ENCODE peak calls at places on chromosomes 11 and 22, in nine cellular contexts. L is colonic mucosa, W is GM23338, U is neural progenitor cell, K is left ventricle myocardium inferior, A is A549, R is AG10803, N is stomach, D is adrenal gland. M is an unnamed sample.
A peak's percentile ranks its signal among the peaks of the same experiment; 100 is the strongest.

GRCh38 chr11:76781046-76781801 is 1.9 kb upstream of the TSKU start:
- DNase-seq in N (no peak), L (peak; percentile 79), U (no peak), W (no peak), R (peak; percentile 78), A (no peak), K (no peak), D (no peak), M (no peak)

GRCh38 chr11:3855808-3856491 is 486 bp downstream of the STIM1 start:
- DNase-seq in N (peak; percentile 46), R (peak; percentile 23), L (peak; percentile 56), U (peak; percentile 37), D (peak; percentile 49), A (peak; percentile 49), W (peak; percentile 58), K (peak; percentile 56), M (no peak)

GRCh38 chr11:28343304-28344233 is 235.4 kb downstream of the METTL15 start:
- DNase-seq in W (peak; percentile 25), N (peak; percentile 27), R (peak; percentile 81), D (no peak), K (no peak), U (no peak), L (no peak), A (peak; percentile 24), M (peak; percentile 48)

GRCh38 chr11:69537855-69538640 is 56.6 kb downstream of the LINC01488 start:
- DNase-seq in U (no peak), D (no peak), K (no peak), N (no peak), W (no peak), L (no peak), A (no peak), R (no peak), M (no peak)

GRCh38 chr11:11520231-11521015 is 101.4 kb downstream of the GALNT18 start:
- DNase-seq in U (no peak), W (peak; percentile 23), D (no peak), R (no peak), L (no peak), N (no peak), K (no peak), A (no peak), M (no peak)

GRCh38 chr11:79212711-79213110 is 228.1 kb downstream of the TENM4 start:
- DNase-seq in N (no peak), R (no peak), A (no peak), U (peak; percentile 15), K (no peak), L (no peak), W (peak; percentile 10), D (no peak), M (no peak)

GRCh38 chr22:36644333-36644757 is 59.2 kb downstream of the CACNG2 start:
- DNase-seq in L (peak; percentile 26), W (peak; percentile 93), A (peak; percentile 20), U (peak; percentile 92), D (peak; percentile 77), N (no peak), K (no peak), R (peak; percentile 89), M (peak; percentile 77)

GRCh38 chr22:43789452-43789851 is 22.7 kb downstream of the EFCAB6 start:
- DNase-seq in D (peak; percentile 84), N (no peak), W (no peak), A (peak; percentile 33), L (no peak), U (no peak), K (peak; percentile 28), R (peak; percentile 99), M (peak; percentile 97)

GRCh38 chr22:44423556-44423955 is 74.5 kb downstream of the RTL6 start:
- DNase-seq in R (no peak), N (no peak), K (no peak), D (no peak), L (no peak), U (no peak), A (no peak), W (no peak), M (no peak)

GRCh38 chr11:69272055-69272454 is 21.9 kb upstream of the MYEOV start:
- DNase-seq in D (no peak), L (no peak), A (no peak), W (no peak), N (no peak), K (no peak), U (no peak), R (no peak), M (no peak)

GRCh38 chr11:128182844-128183243 is 404.5 kb downstream of the ETS1 start:
- DNase-seq in A (no peak), D (no peak), R (no peak), U (peak; percentile 23), W (no peak), N (no peak), K (no peak), L (no peak), M (no peak)

GRCh38 chr11:78056093-78056492 is 7.6 kb upstream of the THRSP start:
- DNase-seq in D (no peak), K (no peak), L (no peak), R (no peak), U (no peak), W (no peak), N (no peak), A (no peak), M (no peak)

DNA sequence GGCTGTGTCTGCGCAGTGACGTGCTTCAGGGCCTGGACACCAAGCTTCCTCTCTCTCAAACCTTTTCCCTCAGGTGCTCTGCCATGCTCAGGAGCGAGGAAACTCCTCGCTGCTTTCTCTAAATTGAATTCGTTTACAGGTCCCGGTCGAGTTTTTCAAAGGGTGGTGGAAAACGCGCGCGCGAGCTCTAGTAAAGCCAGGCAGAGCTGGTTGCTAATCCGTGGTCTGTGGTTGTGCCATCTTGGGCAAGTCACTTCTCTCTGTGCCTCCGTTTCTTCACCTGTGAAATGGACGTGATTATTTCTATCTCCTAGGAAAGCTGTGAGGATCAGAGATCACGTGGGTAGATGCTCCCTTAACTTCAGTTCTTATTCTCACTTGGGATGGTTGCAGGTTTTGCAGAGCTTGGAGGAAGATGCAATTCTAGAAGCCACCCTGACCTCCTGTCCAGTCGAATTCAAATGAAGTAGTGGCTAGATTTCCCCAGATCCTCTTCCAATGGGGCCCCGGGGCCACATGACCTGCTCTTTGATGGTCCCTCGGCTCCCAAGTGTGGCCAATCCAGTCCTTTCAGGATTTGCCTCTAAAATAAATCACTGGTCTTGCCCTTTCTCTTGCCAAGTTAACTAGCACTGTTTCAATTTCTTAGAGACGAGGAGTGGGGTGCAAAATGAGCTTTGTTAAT is 10.5 kb upstream of the ALX4 start:
- DNase-seq in N (no peak), A (no peak), L (no peak), W (no peak), D (no peak), R (no peak), U (no peak), K (no peak), M (no peak)
- H3K4me3 ChIP-seq in N (no peak overlapping the region), A (no peak overlapping the region), L (no peak overlapping the region), W (peak overlapping the region; percentile 64), D (no peak overlapping the region), R (no peak overlapping the region), U (peak overlapping the region; percentile 32), K (peak overlapping the region; percentile 34), M (no peak overlapping the region)

GRCh38 chr11:21811572-21811971 is 381.3 kb upstream of the ANO5 start:
- DNase-seq in L (no peak), A (no peak), K (no peak), D (no peak), U (peak; percentile 62), R (no peak), N (no peak), W (peak; percentile 67), M (no peak)
- TF ChIP-seq CTCF in L (no peak), A (no peak), K (peak; percentile 28), D (no peak), U (peak; percentile 53), R (no peak), N (no peak), W (peak; percentile 34), M (no peak)

GRCh38 chr11:63023415-63023814 is 7.8 kb upstream of the SLC22A8 start:
- DNase-seq in W (no peak), N (no peak), A (no peak), D (no peak), K (no peak), R (no peak), L (no peak), U (no peak), M (no peak)
- H3K4me3 ChIP-seq in W (no peak overlapping the region), N (no peak overlapping the region), A (no peak overlapping the region), D (no peak overlapping the region), K (no peak overlapping the region), R (no peak overlapping the region), L (no peak overlapping the region), U (no peak overlapping the region), M (no peak overlapping the region)

GRCh38 chr11:58301576-58301975 is 33.5 kb upstream of the OR10W1 start:
- DNase-seq in U (no peak), A (no peak), L (no peak), W (no peak), D (no peak), N (no peak), R (peak; percentile 61), K (no peak), M (peak; percentile 42)
- TF ChIP-seq CTCF in U (no peak), A (no peak), L (no peak), W (no peak), D (no peak), N (no peak), R (no peak), K (no peak), M (no peak)

GRCh38 chr11:131546218-131546895 is 175.9 kb downstream of the NTM start:
- DNase-seq in A (no peak), D (no peak), W (peak; percentile 26), K (no peak), R (no peak), U (peak; percentile 44), N (no peak), L (no peak), M (no peak)
- H3K4me3 ChIP-seq in A (no peak overlapping the region), D (no peak overlapping the region), W (no peak overlapping the region), K (no peak overlapping the region), R (peak overlapping the region; percentile 35), U (no peak overlapping the region), N (peak overlapping the region; percentile 16), L (no peak overlapping the region), M (no peak overlapping the region)

DNA sequence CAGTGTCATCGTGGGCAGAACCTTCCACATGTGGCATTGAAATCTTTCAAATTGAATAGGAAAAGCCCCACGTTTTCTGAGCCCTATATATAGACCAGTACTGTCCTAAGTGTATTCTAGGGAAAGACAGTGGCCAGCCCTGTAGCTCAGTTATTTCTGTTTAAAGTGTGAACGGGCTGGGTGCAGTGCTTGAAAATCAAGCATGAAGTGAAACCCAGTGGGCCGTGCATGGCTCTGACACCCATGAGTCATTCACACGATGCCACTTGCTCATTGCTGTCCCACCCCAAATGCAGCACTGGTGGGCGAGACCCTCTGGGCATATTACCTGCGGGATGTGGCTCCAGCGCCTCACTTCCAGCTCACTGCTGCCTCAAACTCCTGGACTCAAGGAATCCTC is 29.8 kb upstream of the CCDC188 start:
- DNase-seq in W (no peak), N (no peak), L (no peak), A (no peak), R (no peak), U (no peak), D (no peak), K (no peak), M (no peak)
- TF ChIP-seq CTCF in W (no peak), N (no peak), L (no peak), A (no peak), R (no peak), U (no peak), D (no peak), K (no peak), M (no peak)

GRCh38 chr11:65611758-65612603 is 2.0 kb downstream of the MAP3K11 start:
- DNase-seq in K (no peak), N (no peak), R (no peak), A (no peak), U (no peak), W (no peak), D (no peak), L (no peak), M (no peak)
- H3K4me3 ChIP-seq in K (peak overlapping the region; percentile 93), N (peak overlapping the region; percentile 76), R (peak overlapping the region; percentile 95), A (no peak overlapping the region), U (no peak overlapping the region), W (peak overlapping the region; percentile 59), D (no peak overlapping the region), L (peak overlapping the region; percentile 90), M (no peak overlapping the region)